ENCODE peak calls at places on chromosomes 6 and 20, in five cellular contexts. B is thyroid gland, T is left ventricle myocardium inferior, E is H9, D is astrocyte. G is an unnamed sample. For H3K27me3 and H3K9me3, the result is how much of the 10 kb centered on the place peaks cover.

GRCh38 chr6:7974932-7975763 is 64.6 kb upstream of the TXNDC5 start:
- DNase-seq in B (peak), T (peak), E (no peak), D (peak), G (peak)

GRCh38 chr6:160198577-160199211 is 59.9 kb downstream of the SLC22A2 start:
- DNase-seq in B (no peak), T (no peak), E (no peak), D (peak), G (no peak)

GRCh38 chr20:11522359-11522758 is 395.3 kb upstream of the BTBD3 start:
- DNase-seq in B (no peak), T (no peak), E (no peak), D (peak), G (no peak)

GRCh38 chr20:43590036-43590391 is 723 bp upstream of the IFT52 start:
- DNase-seq in B (peak), T (no peak), E (peak), D (no peak), G (no peak)

GRCh38 chr6:138004423-138005287 is 102.6 kb downstream of the PERP start:
- DNase-seq in B (no peak), T (no peak), E (no peak), D (no peak), G (peak)

GRCh38 chr20:15919118-15919517 is 654.1 kb downstream of the KIF16B start:
- DNase-seq in B (no peak), T (no peak), E (no peak), D (no peak), G (no peak)

GRCh38 chr6:36577298-36577697 is 16.9 kb upstream of the SRSF3 start:
- DNase-seq in B (peak), T (no peak), E (no peak), D (peak), G (no peak)

GRCh38 chr6:1117530-1118286 is 194.2 kb upstream of the FOXQ1 start:
- DNase-seq in B (no peak), T (no peak), E (no peak), D (no peak), G (no peak)

GRCh38 chr6:30826961-30827342 is 57.4 kb upstream of the DDR1 start:
- DNase-seq in B (peak), T (no peak), E (no peak), D (no peak), G (no peak)

GRCh38 chr20:47335251-47336012 is 21.1 kb downstream of the ZMYND8 start:
- DNase-seq in B (no peak), T (no peak), E (no peak), D (no peak), G (no peak)

GRCh38 chr20:32184953-32185603 is 22.5 kb downstream of the PLAGL2 start:
- DNase-seq in B (no peak), T (no peak), E (no peak), D (no peak), G (no peak)

GRCh38 chr6:12593720-12594540 is 122.6 kb upstream of the PHACTR1 start:
- DNase-seq in B (peak), T (no peak), E (no peak), D (no peak), G (no peak)

GRCh38 chr6:130742282-130742681 is 84.9 kb upstream of the SMLR1 start:
- DNase-seq in B (no peak), T (no peak), E (no peak), D (peak), G (no peak)

GRCh38 chr6:148508401-148509151 is 165.9 kb downstream of the SASH1 start:
- DNase-seq in B (no peak), T (no peak), E (no peak), D (peak), G (no peak)

GRCh38 chr20:32463642-32464400 is 105.7 kb downstream of the ASXL1 start:
- DNase-seq in B (no peak), T (peak), E (no peak), D (no peak), G (no peak)

GRCh38 chr6:70686548-70687133 is 19.0 kb downstream of the SMAP1 start:
- DNase-seq in B (no peak), T (no peak), E (no peak), D (no peak), G (no peak)

GRCh38 chr6:63764318-63764916 is 128.8 kb downstream of the PHF3 start:
- DNase-seq in B (no peak), T (no peak), E (no peak), D (peak), G (no peak)

DNA sequence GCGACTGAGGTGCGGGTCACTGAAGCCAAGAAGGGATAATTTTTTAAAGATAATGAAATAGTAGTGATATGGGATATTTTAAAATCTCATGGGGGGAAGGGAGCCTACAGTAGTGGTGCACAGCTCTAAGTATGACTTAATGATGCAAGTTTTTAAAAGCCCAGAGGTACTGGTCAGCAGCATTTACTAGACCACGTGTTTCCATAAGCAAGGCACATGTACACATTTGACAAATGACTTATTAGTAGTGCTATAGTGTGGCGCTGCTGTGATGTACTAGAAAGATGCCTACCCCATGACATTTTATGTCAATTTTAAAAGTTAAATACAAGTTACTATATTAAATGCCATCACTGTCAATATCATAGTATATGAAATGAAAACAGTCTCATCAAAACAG is 7.5 kb upstream of the LINC00237 start:
- DNase-seq in B (no peak), T (no peak), E (no peak), D (no peak), G (no peak)
- H3K27me3 ChIP-seq in B (under half), T (half or more), E (under half), D (under half), G (under half)

GRCh38 chr6:23006656-23007055 is 437.3 kb downstream of the HDGFL1 start:
- DNase-seq in B (no peak), T (no peak), E (no peak), D (no peak), G (no peak)

GRCh38 chr6:23002044-23002619 is 432.8 kb downstream of the HDGFL1 start:
- DNase-seq in B (no peak), T (no peak), E (peak), D (no peak), G (no peak)

DNA sequence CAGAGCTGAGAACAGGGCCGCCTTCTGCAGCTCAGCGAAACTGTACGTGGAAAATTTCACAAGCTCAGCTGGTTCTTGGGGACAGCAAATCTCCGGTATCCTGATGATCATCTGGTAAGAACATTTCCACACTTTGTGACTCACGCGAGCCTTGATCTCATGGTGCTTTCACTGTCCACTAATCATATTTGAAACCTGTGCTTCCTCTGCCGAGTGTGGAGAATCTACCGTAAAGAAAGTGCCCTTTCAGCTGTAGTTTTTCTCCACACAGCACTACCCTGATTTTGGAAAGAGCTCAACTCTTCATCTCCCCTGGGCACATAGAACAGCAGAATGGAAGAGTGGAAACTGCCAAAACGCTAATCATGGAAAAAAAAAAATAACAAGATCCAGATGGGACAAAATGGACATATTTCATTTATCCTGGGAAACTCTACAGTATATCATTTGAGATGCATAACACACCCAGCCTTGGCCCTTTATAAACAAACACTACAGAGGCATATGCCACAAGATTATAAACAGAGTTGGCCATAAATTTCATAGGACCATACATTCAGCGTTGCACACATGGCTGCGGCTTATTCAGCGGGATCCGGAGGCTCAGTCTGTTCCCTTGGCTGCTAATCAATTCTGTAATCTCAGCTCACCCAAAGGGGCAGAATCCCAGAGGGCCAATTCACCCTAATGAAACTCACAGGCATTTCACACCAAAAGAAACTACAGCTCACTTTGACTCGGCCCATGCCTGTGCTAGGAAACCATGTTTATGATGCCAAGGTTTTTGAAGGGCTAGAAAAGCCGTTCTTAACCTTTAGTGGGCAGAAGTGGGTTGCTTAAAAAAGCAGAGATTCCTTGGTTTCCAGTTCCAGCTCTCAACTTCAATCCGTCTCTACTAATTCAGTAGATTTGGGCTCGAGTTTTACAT is 434.6 kb downstream of the HDGFL1 start:
- DNase-seq in B (peak), T (no peak), E (no peak), D (no peak), G (no peak)
- H3K9me3 ChIP-seq in B (under half), T (under half), E (under half), D (under half), G (under half)

GRCh38 chr20:45238139-45238538 is 16.2 kb downstream of the SLPI start:
- DNase-seq in B (no peak), T (no peak), E (no peak), D (no peak), G (no peak)

GRCh38 chr20:45230631-45231030 is 9.5 kb downstream of the SEMG2 start:
- DNase-seq in B (no peak), T (no peak), E (no peak), D (no peak), G (no peak)

DNA sequence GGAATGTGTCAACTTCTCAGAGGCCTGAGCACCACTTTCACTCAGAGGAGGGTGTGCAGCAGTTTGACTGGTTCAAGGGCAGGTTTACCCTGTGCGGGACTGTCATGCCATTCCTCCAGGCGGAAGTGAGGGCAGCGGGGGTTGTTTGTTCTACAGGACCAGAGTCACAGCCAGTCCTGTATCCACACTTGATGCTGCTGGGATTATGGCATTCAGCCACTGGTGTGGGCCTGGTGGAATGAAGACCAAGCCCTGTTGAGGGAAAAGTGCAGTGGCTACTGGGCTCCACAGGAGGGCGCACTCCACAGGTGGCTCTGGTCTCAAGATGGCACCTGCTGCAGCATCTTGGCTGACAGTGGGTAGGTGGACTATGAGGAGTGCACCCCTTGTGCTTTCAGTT is 14.8 kb downstream of the SEMG2 start:
- DNase-seq in B (no peak), T (no peak), E (peak), D (no peak), G (no peak)
- TF ChIP-seq CTCF in B (no peak), T (no peak), E (peak), D (no peak), G (no peak)

GRCh38 chr20:41375846-41376245 is 9.2 kb upstream of the EMILIN3 start:
- DNase-seq in B (no peak), T (no peak), E (no peak), D (no peak), G (no peak)

GRCh38 chr20:41374568-41374920 is 7.9 kb upstream of the EMILIN3 start:
- DNase-seq in B (no peak), T (no peak), E (no peak), D (no peak), G (no peak)

GRCh38 chr20:41373851-41374567 is 7.4 kb upstream of the EMILIN3 start:
- DNase-seq in B (no peak), T (no peak), E (no peak), D (no peak), G (no peak)

GRCh38 chr20:41377275-41377674 is 10.7 kb upstream of the EMILIN3 start:
- DNase-seq in B (no peak), T (no peak), E (no peak), D (no peak), G (no peak)

GRCh38 chr20:41376349-41376748 is 9.7 kb upstream of the EMILIN3 start:
- DNase-seq in B (no peak), T (no peak), E (no peak), D (no peak), G (no peak)
- H3K27me3 ChIP-seq in B (under half), T (under half), E (under half), D (under half), G (under half)

DNA sequence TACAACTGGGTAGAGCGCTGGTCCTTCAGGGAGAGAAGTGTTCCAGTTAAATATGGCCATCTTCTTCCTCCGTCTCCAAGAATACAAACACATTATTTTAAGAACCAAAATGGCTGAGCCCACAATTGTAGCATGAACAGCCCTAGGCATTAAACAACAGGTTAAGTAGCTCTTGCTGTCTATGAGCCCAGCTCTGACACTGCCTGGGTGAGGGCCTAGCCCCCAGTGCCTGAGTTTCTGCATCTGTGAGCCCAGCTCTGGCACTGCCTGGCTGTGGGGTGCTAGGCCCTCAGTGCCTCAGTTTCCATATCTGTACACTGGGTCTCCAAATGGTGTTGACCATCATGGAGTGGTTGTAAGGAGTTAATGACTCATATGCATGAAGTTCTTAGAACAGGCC is 24.8 kb upstream of the DACT2 start:
- DNase-seq in B (no peak), T (no peak), E (no peak), D (no peak), G (no peak)
- H3K9me3 ChIP-seq in B (under half), T (under half), E (under half), D (under half), G (under half)

GRCh38 chr6:17429381-17430061 is 36.1 kb downstream of the CAP2 start:
- DNase-seq in B (no peak), T (no peak), E (no peak), D (peak), G (no peak)

GRCh38 chr6:17427062-17427461 is 33.7 kb downstream of the CAP2 start:
- DNase-seq in B (no peak), T (no peak), E (no peak), D (no peak), G (no peak)

GRCh38 chr6:17431581-17431980 is 38.2 kb downstream of the CAP2 start:
- DNase-seq in B (no peak), T (no peak), E (no peak), D (peak), G (no peak)

GRCh38 chr6:17427617-17428016 is 34.2 kb downstream of the CAP2 start:
- DNase-seq in B (no peak), T (no peak), E (no peak), D (no peak), G (no peak)

DNA sequence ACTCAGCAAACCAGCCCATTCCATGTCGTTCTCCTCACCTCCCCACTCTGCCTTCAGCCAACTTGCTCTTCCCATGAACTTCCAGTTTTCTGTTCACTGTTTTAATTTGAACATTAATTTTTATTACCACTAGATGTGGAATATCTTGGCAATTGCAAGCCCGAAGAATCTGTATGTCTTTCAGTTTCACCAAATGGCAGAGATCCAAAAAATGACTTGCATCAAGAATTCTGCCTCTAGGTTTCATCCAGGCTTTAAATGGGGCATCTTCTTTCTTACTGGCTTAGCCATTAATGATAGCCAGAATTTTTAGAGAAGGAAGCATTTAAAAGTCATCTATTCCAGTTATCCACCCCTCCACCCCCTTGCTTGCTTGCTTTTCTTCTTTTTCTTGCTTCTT is 39.0 kb downstream of the CAP2 start:
- DNase-seq in B (no peak), T (no peak), E (no peak), D (no peak), G (no peak)
- TF ChIP-seq CTCF in B (no peak), T (no peak), E (no peak), D (no peak), G (no peak)

GRCh38 chr6:150024646-150025155 is 631 bp downstream of the RAET1L start:
- DNase-seq in B (no peak), T (no peak), E (no peak), D (no peak), G (no peak)
- H3K27me3 ChIP-seq in B (under half), T (half or more), E (under half), D (under half), G (half or more)

GRCh38 chr20:51303731-51304670 is 238.5 kb downstream of the NFATC2 start:
- DNase-seq in B (no peak), T (no peak), E (no peak), D (no peak), G (no peak)
- H3K9me3 ChIP-seq in B (under half), T (under half), E (under half), D (under half), G (under half)